ENCODE peak calls at places on chromosomes 5 and 9, in seven cellular contexts. O, V, K, W, E, T and S are unnamed samples.

GRCh38 chr5:8729437-8729836 is 816.4 kb downstream of the SEMA5A start:
- ATAC-seq in O (no peak), V (no peak), K (no peak), W (no peak), E (no peak), T (no peak), S (no peak)

GRCh38 chr5:67063791-67064190 is 132.8 kb downstream of the CD180 start:
- ATAC-seq in O (peak; percentile 48), V (no peak), K (no peak), W (no peak), E (no peak), T (no peak), S (no peak)

GRCh38 chr5:127008300-127008975 is 21.9 kb downstream of the MARCHF3 start:
- ATAC-seq in O (no peak), V (no peak), K (no peak), W (no peak), E (no peak), T (no peak), S (no peak)

GRCh38 chr9:693460-694390 is 147.8 kb upstream of the DMRT1 start:
- ATAC-seq in O (no peak), V (no peak), K (no peak), W (peak; percentile 65), E (peak; percentile 67), T (no peak), S (no peak)

GRCh38 chr5:179342577-179342976 is 2.7 kb downstream of the ADAMTS2 start:
- ATAC-seq in O (no peak), V (no peak), K (no peak), W (no peak), E (peak; percentile 10), T (no peak), S (no peak)

GRCh38 chr5:67051164-67051563 is 145.4 kb downstream of the CD180 start:
- ATAC-seq in O (peak; percentile 24), V (no peak), K (peak; percentile 50), W (no peak), E (no peak), T (no peak), S (no peak)

GRCh38 chr9:106963684-106964083 is 100.7 kb downstream of the ZNF462 start:
- ATAC-seq in O (no peak), V (no peak), K (no peak), W (no peak), E (no peak), T (no peak), S (no peak)

GRCh38 chr5:99544326-99544725 is 615.5 kb upstream of the CHD1 start:
- ATAC-seq in O (no peak), V (no peak), K (no peak), W (no peak), E (no peak), T (no peak), S (no peak)

GRCh38 chr5:32428426-32428825 is 16.1 kb downstream of the ZFR start:
- ATAC-seq in O (no peak), V (no peak), K (no peak), W (no peak), E (no peak), T (no peak), S (no peak)

GRCh38 chr9:1979815-1980367 is 35.3 kb upstream of the SMARCA2 start:
- ATAC-seq in O (no peak), V (no peak), K (no peak), W (peak; percentile 82), E (peak; percentile 84), T (no peak), S (no peak)

GRCh38 chr9:1231998-1232919 is 182.1 kb downstream of the DMRT2 start:
- ATAC-seq in O (peak; percentile 23), V (no peak), K (no peak), W (peak; percentile 96), E (peak; percentile 95), T (no peak), S (no peak)

GRCh38 chr5:122099060-122099790 is 21.2 kb upstream of the LOX start:
- ATAC-seq in O (peak; percentile 52), V (no peak), K (no peak), W (no peak), E (peak; percentile 40), T (no peak), S (no peak)

GRCh38 chr5:130875673-130876072 is 289.4 kb downstream of the HINT1 start:
- ATAC-seq in O (no peak), V (no peak), K (no peak), W (no peak), E (no peak), T (no peak), S (no peak)

GRCh38 chr9:34072868-34073590 is 24.3 kb upstream of the UBAP2 start:
- ATAC-seq in O (peak; percentile 90), V (no peak), K (no peak), W (peak; percentile 94), E (peak; percentile 93), T (no peak), S (no peak)

GRCh38 chr9:35001285-35001677 is 11.7 kb downstream of the DNAJB5 start:
- ATAC-seq in O (peak; percentile 30), V (no peak), K (no peak), W (no peak), E (no peak), T (no peak), S (no peak)

GRCh38 chr9:77488439-77489126 is 159.5 kb downstream of the GNA14 start:
- ATAC-seq in O (no peak), V (no peak), K (no peak), W (no peak), E (no peak), T (no peak), S (no peak)

GRCh38 chr5:26439121-26439520 is 599.3 kb downstream of the CDH9 start:
- ATAC-seq in O (no peak), V (no peak), K (no peak), W (no peak), E (no peak), T (no peak), S (no peak)

GRCh38 chr9:33350310-33350709 is 52.1 kb downstream of the AQP7 start:
- ATAC-seq in O (peak; percentile 73), V (no peak), K (no peak), W (peak; percentile 62), E (peak; percentile 71), T (no peak), S (no peak)

GRCh38 chr5:147708708-147709107 is 73.8 kb downstream of the JAKMIP2 start:
- ATAC-seq in O (no peak), V (no peak), K (no peak), W (no peak), E (no peak), T (no peak), S (no peak)

GRCh38 chr9:137550241-137550621 is at the start of gene PNPLA7:
- ATAC-seq in O (peak; percentile 78), V (peak; percentile 11), K (peak; percentile 23), W (peak; percentile 76), E (peak; percentile 80), T (peak; percentile 62), S (no peak)

GRCh38 chr5:108381955-108382783 is at the start of gene FBXL17:
- ATAC-seq in O (peak; percentile 92), V (peak; percentile 76), K (peak; percentile 75), W (peak; percentile 87), E (peak; percentile 91), T (peak; percentile 78), S (peak; percentile 85)

GRCh38 chr5:173237821-173238220 is 2.8 kb upstream of the NKX2-5 start:
- ATAC-seq in O (no peak), V (no peak), K (no peak), W (no peak), E (no peak), T (no peak), S (no peak)

GRCh38 chr9:101758300-101758930 is 20.0 kb upstream of the GRIN3A start:
- ATAC-seq in O (no peak), V (no peak), K (no peak), W (no peak), E (no peak), T (no peak), S (no peak)

GRCh38 chr9:116287721-116288120 is 134.1 kb downstream of the PAPPA start:
- ATAC-seq in O (no peak), V (no peak), K (no peak), W (no peak), E (no peak), T (no peak), S (no peak)

GRCh38 chr5:73624888-73625287 is 1.1 kb upstream of the ARHGEF28 start:
- ATAC-seq in O (no peak), V (no peak), K (no peak), W (no peak), E (no peak), T (no peak), S (no peak)

GRCh38 chr5:36998578-36998977 is 122.0 kb downstream of the NIPBL start:
- ATAC-seq in O (no peak), V (no peak), K (no peak), W (no peak), E (no peak), T (peak; percentile 55), S (no peak)

GRCh38 chr5:73633060-73633459 is 7.1 kb downstream of the ARHGEF28 start:
- ATAC-seq in O (no peak), V (no peak), K (no peak), W (no peak), E (no peak), T (no peak), S (no peak)

GRCh38 chr9:893843-894420 is 52.4 kb downstream of the DMRT1 start:
- ATAC-seq in O (peak; percentile 95), V (peak; percentile 88), K (peak; percentile 97), W (peak; percentile 97), E (peak; percentile 81), T (peak; percentile 100), S (peak; percentile 92)

GRCh38 chr5:172901012-172901780 is 58.0 kb upstream of the RPL26L1 start:
- ATAC-seq in O (no peak), V (no peak), K (no peak), W (peak; percentile 62), E (peak; percentile 49), T (no peak), S (no peak)

GRCh38 chr5:174425964-174426290 is 298.5 kb upstream of the MSX2 start:
- ATAC-seq in O (no peak), V (no peak), K (no peak), W (no peak), E (no peak), T (no peak), S (no peak)

GRCh38 chr9:26043431-26043830 is 365.2 kb upstream of the TUSC1 start:
- ATAC-seq in O (no peak), V (no peak), K (no peak), W (no peak), E (no peak), T (no peak), S (no peak)

GRCh38 chr5:151676719-151677118 is 10.0 kb downstream of the SPARC start:
- ATAC-seq in O (no peak), V (no peak), K (no peak), W (no peak), E (no peak), T (no peak), S (no peak)

GRCh38 chr5:138809391-138809790 is 56.2 kb downstream of the CTNNA1 start:
- ATAC-seq in O (no peak), V (no peak), K (no peak), W (no peak), E (no peak), T (no peak), S (no peak)

GRCh38 chr5:169805527-169805934 is 168.5 kb downstream of the DOCK2 start:
- ATAC-seq in O (no peak), V (peak; percentile 70), K (peak; percentile 76), W (no peak), E (no peak), T (peak; percentile 93), S (peak; percentile 81)